ENCODE peak calls at places on chromosomes 3 and 15, in ten cellular contexts. Z, L, E, H, U, A, Q, W, R and C are unnamed samples.
A peak's percentile ranks its signal among the peaks of the same experiment; 100 is the strongest.

GRCh38 chr3:141349711-141350110 is 18.6 kb upstream of the ZBTB38 start:
- DNase-seq in Z (no peak), L (no peak), E (no peak), H (no peak), U (no peak), A (no peak), Q (no peak), W (no peak), R (no peak), C (no peak)

GRCh38 chr15:34348735-34349300 is 5.7 kb downstream of the NUTM1 start:
- DNase-seq in Z (no peak), L (no peak), E (no peak), H (no peak), U (no peak), A (no peak), Q (no peak), W (no peak), R (no peak), C (no peak)

GRCh38 chr15:70023064-70023768 is 74.5 kb downstream of the TLE3 start:
- DNase-seq in Z (peak; percentile 88), L (no peak), E (peak; percentile 93), H (no peak), U (peak; percentile 91), A (peak; percentile 66), Q (peak; percentile 50), W (peak; percentile 61), R (peak; percentile 56), C (no peak)

GRCh38 chr3:50242778-50243551 is 7.0 kb downstream of the GNAI2 start:
- DNase-seq in Z (no peak), L (no peak), E (no peak), H (peak; percentile 77), U (peak; percentile 88), A (no peak), Q (no peak), W (peak; percentile 36), R (peak; percentile 43), C (peak; percentile 70)

GRCh38 chr15:62035256-62035908 is 24.9 kb downstream of the VPS13C start:
- DNase-seq in Z (no peak), L (no peak), E (no peak), H (no peak), U (peak; percentile 78), A (no peak), Q (no peak), W (peak; percentile 73), R (no peak), C (no peak)

GRCh38 chr3:169508426-169508825 is 155.1 kb downstream of the MECOM start:
- DNase-seq in Z (no peak), L (no peak), E (no peak), H (no peak), U (no peak), A (no peak), Q (no peak), W (no peak), R (no peak), C (no peak)

GRCh38 chr15:92023971-92024370 is 170.5 kb downstream of the SLCO3A1 start:
- DNase-seq in Z (no peak), L (no peak), E (no peak), H (no peak), U (no peak), A (no peak), Q (no peak), W (no peak), R (no peak), C (no peak)

GRCh38 chr15:59963925-59964324 is 40.2 kb upstream of the FOXB1 start:
- DNase-seq in Z (no peak), L (no peak), E (no peak), H (no peak), U (no peak), A (no peak), Q (no peak), W (no peak), R (no peak), C (no peak)

GRCh38 chr3:11431319-11431718 is 159.1 kb downstream of the ATG7 start:
- DNase-seq in Z (no peak), L (no peak), E (no peak), H (no peak), U (no peak), A (no peak), Q (no peak), W (no peak), R (no peak), C (no peak)

GRCh38 chr3:112751564-112751963 is 95.1 kb downstream of the CD200R1L start:
- DNase-seq in Z (no peak), L (no peak), E (no peak), H (no peak), U (no peak), A (no peak), Q (no peak), W (no peak), R (no peak), C (no peak)

GRCh38 chr15:68385671-68386586 is 46.0 kb downstream of the ITGA11 start:
- DNase-seq in Z (no peak), L (peak; percentile 12), E (no peak), H (no peak), U (no peak), A (no peak), Q (no peak), W (no peak), R (no peak), C (no peak)

GRCh38 chr3:48507256-48508061 is 3.5 kb upstream of the SHISA5 start:
- DNase-seq in Z (peak; percentile 75), L (peak; percentile 95), E (peak; percentile 84), H (peak; percentile 55), U (peak; percentile 58), A (peak; percentile 71), Q (peak; percentile 81), W (peak; percentile 70), R (peak; percentile 64), C (peak; percentile 90)

GRCh38 chr3:128517648-128518047 is 24.6 kb upstream of the GATA2 start:
- DNase-seq in Z (no peak), L (peak; percentile 12), E (no peak), H (no peak), U (no peak), A (no peak), Q (no peak), W (no peak), R (no peak), C (peak; percentile 20)

GRCh38 chr3:122893754-122894668 is 99.1 kb downstream of the SLC49A4 start:
- DNase-seq in Z (peak; percentile 30), L (peak; percentile 47), E (no peak), H (no peak), U (no peak), A (no peak), Q (no peak), W (peak; percentile 69), R (no peak), C (no peak)

GRCh38 chr3:108099203-108099602 is 8.4 kb upstream of the CD47 start:
- DNase-seq in Z (no peak), L (no peak), E (no peak), H (no peak), U (peak; percentile 23), A (no peak), Q (no peak), W (no peak), R (no peak), C (no peak)

GRCh38 chr3:31829826-31830426 is 151.1 kb downstream of the OSBPL10 start:
- DNase-seq in Z (no peak), L (no peak), E (no peak), H (no peak), U (no peak), A (no peak), Q (no peak), W (no peak), R (no peak), C (no peak)